ENCODE peak calls at places on chromosomes 2 and 18, in four cellular contexts. M is H1, K is K562, A is HepG2. D is an unnamed sample.

GRCh38 chr2:40213071-40213470 is 238.8 kb downstream of the SLC8A1 start:
- DNase-seq in M (no peak), K (no peak), A (no peak), D (no peak)

GRCh38 chr18:41128126-41128525 is 826.9 kb upstream of the PIK3C3 start:
- DNase-seq in A (no peak), K (no peak), M (no peak), D (no peak)

GRCh38 chr2:27857417-27858172 is 32.6 kb downstream of the RBKS start:
- DNase-seq in A (no peak), M (no peak), K (no peak), D (no peak)

GRCh38 chr2:223469270-223470057 is 132.7 kb downstream of the SCG2 start:
- DNase-seq in K (no peak), M (no peak), A (no peak), D (no peak)

GRCh38 chr2:212665948-212666347 is 127.3 kb upstream of the ERBB4 start:
- DNase-seq in M (no peak), A (no peak), K (no peak), D (no peak)

GRCh38 chr2:149703281-149703680 is 115.7 kb upstream of the MMADHC start:
- DNase-seq in K (no peak), M (no peak), A (no peak), D (no peak)

GRCh38 chr2:29528891-29529520 is 392.4 kb downstream of the ALK start:
- DNase-seq in A (no peak), M (no peak), K (no peak), D (no peak)

GRCh38 chr2:225668606-225669266 is 269.2 kb downstream of the NYAP2 start:
- DNase-seq in A (peak), M (no peak), K (peak), D (peak)

GRCh38 chr2:230713331-230714121 is 884 bp downstream of the CAB39 start:
- DNase-seq in M (peak), K (peak), A (peak), D (no peak)

DNA sequence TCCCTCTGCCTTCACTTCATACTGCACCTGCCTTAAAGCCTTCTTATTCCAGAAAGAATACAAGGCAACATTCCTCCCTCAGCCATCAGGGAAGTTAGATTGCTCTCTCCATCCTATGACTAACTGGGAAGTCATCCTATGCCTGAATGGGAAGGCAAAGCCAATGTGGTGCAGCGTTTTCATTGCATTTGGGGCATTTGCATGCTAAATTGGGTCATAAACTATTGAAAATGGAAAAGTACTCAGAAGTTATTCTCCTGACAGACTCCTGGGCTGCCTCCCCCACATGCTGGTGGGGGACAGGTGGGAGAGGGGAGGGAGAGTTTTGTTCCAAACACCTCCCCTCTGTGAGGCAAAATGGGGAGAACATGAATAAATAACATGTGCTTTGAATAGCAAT is 84.0 kb downstream of the BOD1L2 start:
- DNase-seq in A (no peak), K (no peak), M (no peak), D (no peak)
- TF ChIP-seq HDAC6 in A (no peak), K (no peak), M (no peak), D (no peak)

DNA sequence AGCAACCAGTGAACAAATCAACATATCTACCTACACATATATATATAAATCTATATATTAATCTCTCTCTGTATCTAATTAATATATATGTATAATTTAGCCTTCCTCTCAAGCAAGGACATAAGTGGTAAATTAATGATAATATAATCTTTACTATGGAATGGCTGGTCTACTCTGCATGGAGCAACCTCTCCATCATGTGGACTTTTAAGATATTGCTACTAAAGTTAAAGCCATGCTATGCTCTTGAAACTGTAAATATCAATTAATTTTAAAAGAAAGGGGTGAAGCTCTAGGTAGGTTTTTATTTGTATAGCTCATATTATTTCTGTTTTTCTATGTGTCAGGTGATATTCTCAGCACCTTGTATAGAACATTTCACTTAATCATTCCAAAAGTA is 147.0 kb downstream of the PPP1R1C start:
- DNase-seq in A (no peak), M (no peak), K (no peak), D (no peak)
- TF ChIP-seq HDAC6 in A (no peak), M (no peak), K (no peak), D (no peak)

GRCh38 chr18:500556-501405 is at the start of gene COLEC12:
- DNase-seq in M (peak), A (no peak), K (no peak), D (no peak)

GRCh38 chr18:501406-501714 is 859 bp upstream of the COLEC12 start:
- DNase-seq in M (no peak), K (no peak), A (no peak), D (no peak)

GRCh38 chr18:500230-500555 is 308 bp downstream of the COLEC12 start:
- DNase-seq in A (no peak), K (no peak), M (no peak), D (no peak)

GRCh38 chr18:498901-499300 is 1.6 kb downstream of the COLEC12 start:
- DNase-seq in A (no peak), K (no peak), M (no peak), D (no peak)

DNA sequence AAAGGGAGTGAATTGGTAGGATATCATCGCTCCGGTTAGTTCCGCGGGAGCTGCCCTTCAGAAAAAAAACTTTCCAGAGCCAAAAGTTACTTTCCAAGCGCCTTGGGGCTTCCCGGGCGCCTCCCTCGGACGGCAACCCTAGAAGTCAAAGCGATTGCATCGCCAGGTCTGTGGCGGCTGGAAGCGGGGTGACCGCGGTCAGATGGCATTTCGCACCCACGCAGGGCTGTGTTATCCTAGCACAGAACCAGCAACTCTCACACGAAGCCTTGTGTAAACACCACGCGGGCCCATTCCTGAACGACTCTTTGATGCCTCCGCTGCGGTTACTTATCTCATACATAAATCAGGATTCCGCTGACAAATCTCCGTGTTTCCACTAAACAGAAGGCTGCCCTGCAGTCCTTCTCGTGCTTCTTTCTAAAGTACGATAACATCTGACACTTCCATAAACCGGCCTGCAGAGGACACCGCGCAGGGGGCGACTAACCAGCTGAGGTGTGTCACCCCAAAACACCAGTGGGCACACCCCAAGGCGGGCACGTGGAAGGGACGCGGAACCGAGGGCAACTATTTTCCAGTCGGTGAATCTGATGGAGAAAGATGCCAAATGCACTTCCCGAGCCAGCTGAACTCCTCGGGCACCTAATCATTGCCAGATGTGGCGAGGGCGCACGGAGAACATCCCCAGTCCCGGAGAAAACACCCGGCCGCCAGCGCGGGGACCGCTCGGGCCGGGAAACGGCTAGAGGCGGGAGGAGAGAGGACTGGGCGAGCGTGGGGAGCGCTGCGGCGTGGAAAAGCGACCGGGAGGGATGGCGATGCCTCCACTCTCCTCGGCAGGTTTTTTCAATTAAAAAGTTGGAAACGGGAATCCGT is 911 bp downstream of the COLEC12 start:
- DNase-seq in M (peak), K (peak), A (peak), D (no peak)
- TF ChIP-seq HDAC6 in M (no peak), K (no peak), A (no peak), D (no peak)

DNA sequence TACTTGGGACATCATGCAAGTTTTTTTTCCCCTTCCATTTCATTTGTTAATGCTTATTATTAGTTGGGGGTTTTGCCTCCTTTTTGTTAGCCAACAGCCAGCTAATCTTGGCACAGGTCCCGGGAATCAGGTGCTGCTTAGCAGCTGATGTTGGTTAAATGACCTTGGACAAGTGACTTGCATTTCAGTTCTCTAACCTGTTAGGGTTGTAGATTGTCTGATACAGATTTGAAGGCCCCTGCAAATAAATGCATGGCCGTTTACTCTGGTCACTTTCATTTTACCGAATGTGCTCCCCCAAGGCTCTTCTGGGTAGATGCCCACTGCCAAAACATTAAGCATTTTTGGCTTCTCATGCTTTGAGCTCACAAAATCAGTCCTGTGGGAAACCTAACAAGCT is 120.9 kb downstream of the SPTBN1 start:
- DNase-seq in A (peak), K (no peak), M (no peak), D (no peak)
- TF ChIP-seq HDAC6 in A (no peak), K (no peak), M (no peak), D (no peak)

GRCh38 chr2:183204397-183204796 is 80.2 kb downstream of the NUP35 start:
- DNase-seq in K (no peak), M (no peak), A (no peak), D (no peak)

GRCh38 chr2:183209395-183210028 is 85.3 kb downstream of the NUP35 start:
- DNase-seq in K (no peak), A (no peak), M (no peak), D (no peak)

DNA sequence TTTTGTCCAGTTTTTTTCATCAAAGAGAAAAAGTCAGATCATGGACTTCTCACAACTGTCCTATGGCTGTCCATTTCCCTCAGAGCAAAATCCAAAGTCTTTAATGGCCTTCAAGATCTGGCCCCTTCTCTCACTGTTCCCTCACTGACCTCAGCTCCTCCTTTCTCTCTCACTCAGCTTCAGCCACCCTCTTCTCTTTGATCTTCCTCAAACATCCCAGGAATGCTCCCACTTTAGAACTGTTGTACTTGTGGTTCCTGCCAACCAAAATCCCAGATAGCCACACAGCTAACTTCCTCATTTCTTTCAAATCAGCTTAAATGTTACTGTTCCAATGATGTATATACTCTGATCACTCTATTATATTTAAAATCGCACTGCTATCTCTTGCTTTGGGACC is 82.9 kb downstream of the NUP35 start:
- DNase-seq in K (peak), M (no peak), A (peak), D (no peak)
- TF ChIP-seq HDAC6 in K (no peak), M (no peak), A (no peak), D (no peak)

GRCh38 chr18:59233017-59233410 is 13.1 kb downstream of the GRP start:
- DNase-seq in K (no peak), A (no peak), M (no peak), D (no peak)
- TF ChIP-seq HDAC6 in K (no peak), A (no peak), M (no peak), D (no peak)

GRCh38 chr2:109702250-109702985 is 88.3 kb downstream of the SOWAHC start:
- DNase-seq in A (no peak), M (no peak), K (no peak), D (no peak)
- TF ChIP-seq HDAC6 in A (no peak), M (no peak), K (no peak), D (no peak)

GRCh38 chr2:41880561-41881243 is 167.1 kb upstream of the PKDCC start:
- DNase-seq in M (no peak), K (no peak), A (no peak), D (no peak)

GRCh38 chr2:41878056-41878455 is 169.8 kb upstream of the PKDCC start:
- DNase-seq in K (no peak), M (no peak), A (no peak), D (no peak)

GRCh38 chr2:41877114-41877513 is 170.7 kb upstream of the PKDCC start:
- DNase-seq in A (no peak), M (no peak), K (no peak), D (no peak)

GRCh38 chr2:41879367-41879871 is 168.4 kb upstream of the PKDCC start:
- DNase-seq in M (no peak), K (no peak), A (peak), D (no peak)

DNA sequence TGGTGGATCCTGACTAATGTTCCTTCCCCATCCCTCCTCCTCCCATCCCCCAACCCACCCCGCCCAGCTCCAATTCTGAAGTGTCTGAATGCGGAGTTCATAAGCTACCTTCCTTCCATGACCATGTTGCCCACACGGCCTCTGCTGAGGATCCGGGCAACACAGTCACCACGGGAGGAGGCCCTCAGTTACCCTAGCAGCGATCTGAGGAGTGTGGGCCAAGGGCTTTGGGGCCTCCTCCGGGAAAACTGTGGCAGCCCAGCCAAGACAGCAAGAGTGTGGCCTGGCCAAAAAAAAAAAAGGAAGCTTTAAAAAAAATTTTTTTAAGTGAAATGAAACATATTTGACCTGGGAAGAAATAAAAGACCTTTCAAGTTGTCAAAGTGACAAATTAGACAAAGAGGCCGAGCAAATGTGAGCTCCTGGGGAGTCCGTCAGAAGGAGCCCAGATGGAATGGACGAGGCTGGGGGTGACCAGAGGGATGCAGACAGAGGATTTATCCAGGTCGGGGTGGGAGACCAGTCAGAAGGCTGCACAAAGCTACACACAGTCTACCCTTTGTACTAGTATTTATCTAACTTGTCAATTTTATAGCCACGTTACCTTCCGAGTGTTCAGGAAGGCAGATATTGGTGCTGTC is 169.0 kb upstream of the PKDCC start:
- DNase-seq in A (no peak), M (no peak), K (no peak), D (no peak)
- TF ChIP-seq HDAC6 in A (no peak), M (no peak), K (no peak), D (no peak)

DNA sequence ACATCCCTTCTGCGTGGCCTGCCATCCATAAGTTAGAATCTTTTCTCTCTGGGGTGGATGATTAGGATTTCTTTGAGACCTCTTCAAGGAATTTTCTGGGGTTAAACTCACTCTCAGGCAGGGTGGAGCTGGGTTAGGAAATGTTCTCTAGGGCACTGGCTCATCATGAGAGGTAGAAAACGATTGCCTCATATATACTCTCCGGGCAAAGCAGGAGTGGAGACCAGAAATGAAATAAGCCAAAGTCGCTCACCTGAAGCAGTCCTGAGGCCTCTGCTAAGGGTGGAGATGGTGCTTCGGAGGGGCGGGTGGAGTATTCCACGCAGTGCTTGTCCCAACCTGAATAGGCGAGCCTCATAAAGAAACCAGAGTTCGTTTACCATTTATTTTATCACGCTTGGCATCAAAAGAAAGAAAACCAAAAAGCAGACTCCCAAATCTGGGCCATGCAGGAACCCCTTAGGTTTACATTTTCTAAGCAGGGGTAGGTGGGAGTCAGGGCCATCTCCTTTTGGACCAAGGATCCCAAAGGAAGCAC is 249.4 kb upstream of the MEIS1 start:
- DNase-seq in K (no peak), A (no peak), M (no peak), D (no peak)
- TF ChIP-seq HDAC6 in K (no peak), A (no peak), M (no peak), D (no peak)

D was measured in GM12878.